ENCODE peak calls at places on chromosomes 11 and 22, in ten cellular contexts. J is breast epithelium, X is transverse colon, M is sigmoid colon, O is stomach, P is HCT116, D is K562, W is prostate gland, F is esophagus muscularis mucosa, Q is spleen. A is an unnamed sample.

GRCh38 chr22:34567367-34567766 is 498.6 kb upstream of the ISX start:
- DNase-seq in J (no peak), X (no peak), M (no peak), O (no peak), P (no peak), D (no peak), W (no peak), F (no peak), Q (no peak), A (no peak)

GRCh38 chr11:108632041-108632440 is 32.8 kb upstream of the DDX10 start:
- DNase-seq in J (no peak), X (no peak), M (no peak), O (no peak), P (no peak), D (no peak), W (no peak), F (no peak), Q (no peak), A (no peak)

GRCh38 chr11:118202599-118203422 is 22.0 kb downstream of the JAML start:
- DNase-seq in J (no peak), X (peak), M (no peak), O (peak), P (no peak), D (no peak), W (no peak), F (no peak), Q (no peak), A (no peak)

GRCh38 chr22:18031670-18032454 is 7.5 kb upstream of the MICAL3 start:
- DNase-seq in J (peak), X (no peak), M (peak), O (no peak), P (peak), D (no peak), W (no peak), F (no peak), Q (peak), A (no peak)

GRCh38 chr11:115775846-115776245 is 271.6 kb upstream of the CADM1 start:
- DNase-seq in J (no peak), X (no peak), M (no peak), O (no peak), P (no peak), D (no peak), W (no peak), F (no peak), Q (no peak), A (no peak)

GRCh38 chr11:1570896-1571759 is 943 bp downstream of the DUSP8 start:
- DNase-seq in J (peak), X (no peak), M (peak), O (no peak), P (no peak), D (no peak), W (no peak), F (no peak), Q (peak), A (no peak)

GRCh38 chr11:13884159-13884799 is 78.2 kb upstream of the SPON1 start:
- DNase-seq in J (no peak), X (no peak), M (no peak), O (no peak), P (no peak), D (no peak), W (no peak), F (peak), Q (no peak), A (no peak)

GRCh38 chr11:14544611-14545010 is 24.4 kb upstream of the PSMA1 start:
- DNase-seq in J (no peak), X (no peak), M (no peak), O (no peak), P (no peak), D (peak), W (no peak), F (no peak), Q (no peak), A (no peak)

GRCh38 chr11:93444671-93445073 is 98.5 kb downstream of the SMCO4 start:
- DNase-seq in J (no peak), X (no peak), M (no peak), O (no peak), P (no peak), D (peak), W (no peak), F (no peak), Q (no peak), A (no peak)

GRCh38 chr11:44727114-44727372 is 281 bp downstream of the TSPAN18 start:
- DNase-seq in J (no peak), X (no peak), M (no peak), O (no peak), P (no peak), D (no peak), W (no peak), F (no peak), Q (peak), A (no peak)

GRCh38 chr22:46275455-46276129 is 7.8 kb downstream of the TTC38 start:
- DNase-seq in J (no peak), X (no peak), M (no peak), O (no peak), P (no peak), D (no peak), W (no peak), F (no peak), Q (no peak), A (no peak)

GRCh38 chr11:68146704-68147474 is 25.7 kb upstream of the CHKA start:
- DNase-seq in J (no peak), X (peak), M (no peak), O (peak), P (no peak), D (peak), W (peak), F (no peak), Q (no peak), A (no peak)
- TF ChIP-seq POLR2AphosphoS5 in J (no peak), X (peak), M (no peak), O (peak), P (no peak), D (no peak), W (peak), F (no peak), Q (peak), A (no peak)

GRCh38 chr22:27747396-27748256 is 53.9 kb downstream of the MN1 start:
- DNase-seq in J (no peak), X (no peak), M (peak), O (no peak), P (no peak), D (peak), W (no peak), F (no peak), Q (no peak), A (no peak)
- TF ChIP-seq CTCF in J (no peak), X (no peak), M (no peak), O (no peak), P (peak), D (peak), W (no peak), F (no peak), Q (no peak), A (no peak)

GRCh38 chr11:36289226-36289852 is at the start of gene COMMD9:
- DNase-seq in J (peak), X (peak), M (peak), O (peak), P (peak), D (peak), W (peak), F (peak), Q (peak), A (peak)
- TF ChIP-seq POLR2A in J (peak), X (peak), M (no peak), O (no peak), P (no peak), D (peak), W (peak), F (no peak), Q (no peak), A (no peak)

DNA sequence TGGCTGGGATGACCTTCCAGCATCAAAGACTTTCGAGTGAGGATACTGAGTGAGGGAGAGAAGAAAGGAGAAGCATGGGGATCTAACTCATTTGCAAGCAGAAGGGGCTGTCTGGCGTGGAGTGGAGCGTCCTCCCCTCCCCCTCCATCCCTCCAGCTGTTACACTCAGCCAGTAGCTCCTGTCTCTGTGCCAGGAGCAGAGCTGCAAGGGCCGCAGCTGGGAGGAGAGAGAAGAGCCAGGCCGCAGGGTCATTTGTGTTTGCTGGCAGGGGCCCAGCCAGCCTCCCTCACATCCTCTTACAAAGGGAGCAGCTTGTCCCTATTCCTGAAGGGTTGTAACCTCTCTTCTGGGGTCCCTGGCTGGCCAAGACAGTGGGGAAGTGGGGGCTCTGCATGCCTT is 58.0 kb downstream of the NECTIN1 start:
- DNase-seq in J (no peak), X (peak), M (peak), O (peak), P (no peak), D (no peak), W (no peak), F (no peak), Q (no peak), A (no peak)
- TF ChIP-seq POLR2AphosphoS5 in J (no peak), X (no peak), M (peak), O (no peak), P (no peak), D (no peak), W (no peak), F (no peak), Q (peak), A (no peak)

A was measured in vagina.